ENCODE peak calls at places on chromosomes 11 and 22, in ten cellular contexts. T is coronary artery; E is DMS79 treated with DMSO at 0.1 percent for 48 hours; C is astrocyte of the cerebellum; V is iris pigment epithelial cell; M is activated CD8-positive, alpha-beta T cell treated with anti-CD3 and anti-CD28 coated beads for 36 hours; I is upper lobe of right lung; B is GM20000; X is prostate gland; J is psoas muscle. Q is an unnamed sample.

GRCh38 chr22:23243006-23243573 is 62.8 kb downstream of the BCR start:
- DNase-seq in M (peak), B (peak), C (no peak), I (no peak), J (no peak), T (no peak), E (no peak), V (no peak), X (no peak), Q (no peak)

GRCh38 chr11:13834463-13834862 is 128.1 kb upstream of the SPON1 start:
- DNase-seq in M (peak), X (no peak), I (no peak), C (no peak), T (no peak), E (no peak), J (no peak), V (no peak), B (no peak), Q (no peak)

GRCh38 chr22:24156915-24157782 is 24.1 kb upstream of the SUSD2 start:
- DNase-seq in M (peak), J (peak), B (peak), I (peak), C (no peak), E (peak), T (peak), V (peak), X (peak), Q (peak)

GRCh38 chr11:65314501-65315203 is at the start of gene CDC42EP2:
- DNase-seq in J (peak), T (peak), C (no peak), X (peak), E (peak), V (peak), B (peak), I (peak), M (peak), Q (peak)

GRCh38 chr22:20758688-20759087 is 15.2 kb upstream of the SERPIND1 start:
- DNase-seq in B (no peak), T (no peak), I (no peak), X (no peak), C (no peak), V (no peak), E (peak), M (no peak), J (no peak), Q (no peak)

GRCh38 chr11:6638437-6638836 is 17.2 kb downstream of the DCHS1 start:
- DNase-seq in T (no peak), C (no peak), E (no peak), X (no peak), J (no peak), B (no peak), I (no peak), M (no peak), V (no peak), Q (no peak)

GRCh38 chr11:10861799-10862198 is 3.9 kb upstream of the ZBED5 start:
- DNase-seq in X (no peak), E (no peak), J (no peak), I (no peak), M (no peak), C (no peak), B (no peak), V (no peak), T (no peak), Q (no peak)

GRCh38 chr11:69301491-69302401 is 7.8 kb downstream of the MYEOV start:
- DNase-seq in B (no peak), T (no peak), I (peak), V (peak), J (peak), X (no peak), E (no peak), M (peak), C (no peak), Q (no peak)

GRCh38 chr11:66080055-66080817 is 10.2 kb downstream of the PACS1 start:
- DNase-seq in I (no peak), B (no peak), V (peak), M (peak), X (peak), J (peak), C (no peak), T (no peak), E (no peak), Q (no peak)

GRCh38 chr22:44411226-44412135 is 86.6 kb downstream of the RTL6 start:
- DNase-seq in I (peak), T (no peak), J (no peak), V (no peak), E (no peak), X (no peak), B (no peak), M (no peak), C (no peak), Q (peak)

GRCh38 chr11:100741866-100742625 is 55.0 kb downstream of the ARHGAP42 start:
- DNase-seq in B (no peak), X (no peak), C (no peak), J (no peak), E (no peak), I (no peak), V (no peak), M (no peak), T (no peak), Q (no peak)

GRCh38 chr11:44611687-44612437 is 46.4 kb downstream of the CD82 start:
- DNase-seq in C (no peak), I (no peak), E (peak), T (no peak), J (no peak), X (no peak), V (no peak), M (peak), B (peak), Q (no peak)

GRCh38 chr11:1208361-1209261 is 14.3 kb upstream of the MUC5B start:
- DNase-seq in V (no peak), X (no peak), M (no peak), B (no peak), J (peak), I (peak), C (no peak), E (no peak), T (no peak), Q (peak)

GRCh38 chr11:126914166-126914565 is 86.4 kb downstream of the KIRREL3 start:
- DNase-seq in B (no peak), E (no peak), M (no peak), I (no peak), X (no peak), T (no peak), C (no peak), V (no peak), J (no peak), Q (no peak)

GRCh38 chr11:134401825-134402809 is 9.9 kb downstream of the B3GAT1 start:
- DNase-seq in I (no peak), B (no peak), J (no peak), X (no peak), V (no peak), T (no peak), M (no peak), C (no peak), E (no peak), Q (no peak)

GRCh38 chr22:23501244-23501643 is 78.8 kb downstream of the IGLL1 start:
- DNase-seq in X (no peak), B (no peak), I (no peak), T (no peak), E (no peak), C (no peak), J (no peak), M (no peak), V (no peak), Q (no peak)

GRCh38 chr11:23226331-23226909 is 366.1 kb upstream of the CCDC179 start:
- DNase-seq in I (no peak), E (no peak), V (peak), M (no peak), X (no peak), B (no peak), J (no peak), T (no peak), C (no peak), Q (no peak)

GRCh38 chr11:50170115-50170514 is 137.4 kb downstream of the OR4C45 start:
- DNase-seq in B (no peak), I (no peak), X (no peak), T (no peak), J (no peak), E (no peak), V (no peak), M (no peak), C (no peak), Q (no peak)

GRCh38 chr22:41939981-41940852 is 6.7 kb downstream of the CENPM start:
- DNase-seq in J (no peak), X (peak), C (no peak), E (no peak), V (no peak), B (peak), M (peak), T (no peak), I (no peak), Q (no peak)

GRCh38 chr11:130269544-130269943 is 45.2 kb downstream of the ZBTB44 start:
- DNase-seq in J (no peak), T (no peak), I (no peak), C (no peak), E (no peak), M (no peak), V (no peak), X (no peak), B (peak), Q (no peak)

GRCh38 chr22:26656896-26657851 is at the start of gene MIAT:
- DNase-seq in E (no peak), T (no peak), J (no peak), M (peak), I (peak), X (no peak), C (no peak), B (peak), V (peak), Q (peak)

GRCh38 chr11:126647735-126648134 is 292.2 kb downstream of the ST3GAL4 start:
- DNase-seq in X (no peak), C (peak), B (no peak), T (no peak), M (no peak), V (peak), J (no peak), I (no peak), E (no peak), Q (no peak)

GRCh38 chr11:78203184-78203583 is 14.5 kb downstream of the USP35 start:
- DNase-seq in E (no peak), X (no peak), T (no peak), B (no peak), V (no peak), C (no peak), I (no peak), J (no peak), M (peak), Q (peak)

GRCh38 chr22:44025171-44026065 is 1.3 kb downstream of the PARVB start:
- DNase-seq in B (peak), V (no peak), C (no peak), J (peak), E (no peak), T (no peak), X (no peak), M (peak), I (peak), Q (no peak)

GRCh38 chr11:120400564-120401364 is 64.6 kb downstream of the ARHGEF12 start:
- DNase-seq in J (no peak), V (peak), I (no peak), C (peak), B (peak), M (no peak), E (peak), X (peak), T (no peak), Q (no peak)